ENCODE peak calls at places on chromosome 22, in four cellular contexts. One of them, this sample, is unnamed.

GRCh38 chr22:49093192-49093880 is 734.3 kb downstream of the BRD1 start:
- DNase-seq in K562: no peak
- DNase-seq in A549: no peak
- DNase-seq in HepG2: no peak
- DNase-seq in this sample: no peak

GRCh38 chr22:30605449-30606110 is 1.4 kb upstream of the TCN2 start:
- DNase-seq in K562: peak; percentile 77
- DNase-seq in A549: peak; percentile 69
- DNase-seq in HepG2: peak; percentile 44
- DNase-seq in this sample: peak; percentile 75

GRCh38 chr22:48403521-48403921 is 1424.2 kb downstream of the BRD1 start:
- DNase-seq in K562: no peak
- DNase-seq in A549: no peak
- DNase-seq in HepG2: no peak
- DNase-seq in this sample: no peak

GRCh38 chr22:36136988-36137387 is 23.6 kb downstream of the APOL3 start:
- DNase-seq in K562: no peak
- DNase-seq in A549: no peak
- DNase-seq in HepG2: no peak
- DNase-seq in this sample: no peak

GRCh38 chr22:48157676-48158075 is 1395.2 kb downstream of the TBC1D22A start:
- DNase-seq in K562: no peak
- DNase-seq in A549: no peak
- DNase-seq in HepG2: no peak
- DNase-seq in this sample: no peak

GRCh38 chr22:22460635-22461034 is 47.9 kb downstream of the ZNF280B start:
- DNase-seq in K562: peak; percentile 80
- DNase-seq in A549: peak; percentile 11
- DNase-seq in HepG2: peak; percentile 18
- DNase-seq in this sample: peak; percentile 47

GRCh38 chr22:42754658-42755057 is 34.0 kb upstream of the A4GALT start:
- DNase-seq in K562: peak; percentile 78
- DNase-seq in A549: peak; percentile 97
- DNase-seq in HepG2: peak; percentile 94
- DNase-seq in this sample: no peak

GRCh38 chr22:40678493-40679248 is 613 bp upstream of the MCHR1 start:
- DNase-seq in K562: no peak
- DNase-seq in A549: no peak
- DNase-seq in HepG2: peak; percentile 37
- DNase-seq in this sample: no peak

GRCh38 chr22:44994399-44995281 is 15.2 kb downstream of the PHF21B start:
- DNase-seq in K562: no peak
- DNase-seq in A549: no peak
- DNase-seq in HepG2: no peak
- DNase-seq in this sample: no peak

GRCh38 chr22:49475253-49475652 is 352.4 kb downstream of the BRD1 start:
- DNase-seq in K562: no peak
- DNase-seq in A549: no peak
- DNase-seq in HepG2: no peak
- DNase-seq in this sample: no peak

GRCh38 chr22:34243023-34243422 is 322.7 kb upstream of the LARGE1 start:
- DNase-seq in K562: no peak
- DNase-seq in A549: no peak
- DNase-seq in HepG2: no peak
- DNase-seq in this sample: no peak

GRCh38 chr22:20802922-20803553 is 29.1 kb downstream of the SERPIND1 start:
- DNase-seq in K562: no peak
- DNase-seq in A549: no peak
- DNase-seq in HepG2: no peak
- DNase-seq in this sample: no peak

GRCh38 chr22:32204211-32204855 is 540 bp downstream of the RFPL2 start:
- DNase-seq in K562: no peak
- DNase-seq in A549: peak; percentile 36
- DNase-seq in HepG2: peak; percentile 9
- DNase-seq in this sample: peak; percentile 63

GRCh38 chr22:39502789-39503464 is 837 bp downstream of the MIEF1 start:
- DNase-seq in K562: no peak
- DNase-seq in A549: no peak
- DNase-seq in HepG2: no peak
- DNase-seq in this sample: no peak

GRCh38 chr22:50329236-50329635 is 2.4 kb upstream of the DENND6B start:
- DNase-seq in K562: no peak
- DNase-seq in A549: no peak
- DNase-seq in HepG2: no peak
- DNase-seq in this sample: no peak

GRCh38 chr22:22872722-22873708 is 14.6 kb upstream of the IGLL5 start:
- DNase-seq in K562: no peak
- DNase-seq in A549: no peak
- DNase-seq in HepG2: no peak
- DNase-seq in this sample: no peak

GRCh38 chr22:36552300-36552699 is 23.3 kb upstream of the EIF3D start:
- DNase-seq in K562: no peak
- DNase-seq in A549: no peak
- DNase-seq in HepG2: no peak
- DNase-seq in this sample: no peak

GRCh38 chr22:27719033-27719341 is 82.6 kb downstream of the MN1 start:
- DNase-seq in K562: no peak
- DNase-seq in A549: no peak
- DNase-seq in HepG2: no peak
- DNase-seq in this sample: no peak

GRCh38 chr22:43540570-43540969 is 128.8 kb downstream of the MPPED1 start:
- DNase-seq in K562: no peak
- DNase-seq in A549: no peak
- DNase-seq in HepG2: no peak
- DNase-seq in this sample: no peak

GRCh38 chr22:35470903-35471321 is 69.7 kb upstream of the RASD2 start:
- DNase-seq in K562: peak; percentile 10
- DNase-seq in A549: peak; percentile 52
- DNase-seq in HepG2: peak; percentile 83
- DNase-seq in this sample: peak; percentile 36

GRCh38 chr22:49544286-49544685 is 283.4 kb downstream of the BRD1 start:
- DNase-seq in K562: no peak
- DNase-seq in A549: no peak
- DNase-seq in HepG2: no peak
- DNase-seq in this sample: no peak

GRCh38 chr22:40238425-40239344 is 61.0 kb downstream of the TNRC6B start:
- DNase-seq in K562: no peak
- DNase-seq in A549: peak; percentile 59
- DNase-seq in HepG2: no peak
- DNase-seq in this sample: peak; percentile 53

GRCh38 chr22:39520874-39521857 is 804 bp downstream of the ATF4 start:
- DNase-seq in K562: peak; percentile 84
- DNase-seq in A549: peak; percentile 72
- DNase-seq in HepG2: no peak
- DNase-seq in this sample: peak; percentile 76

GRCh38 chr22:32232447-32232846 is 22.7 kb downstream of the SLC5A4 start:
- DNase-seq in K562: no peak
- DNase-seq in A549: no peak
- DNase-seq in HepG2: no peak
- DNase-seq in this sample: no peak

GRCh38 chr22:27405672-27406388 is 395.7 kb downstream of the MN1 start:
- DNase-seq in K562: peak; percentile 43
- DNase-seq in A549: peak; percentile 48
- DNase-seq in HepG2: peak; percentile 16
- DNase-seq in this sample: peak; percentile 72

GRCh38 chr22:38946771-38947170 is 10.6 kb upstream of the APOBEC3A start:
- DNase-seq in K562: no peak
- DNase-seq in A549: no peak
- DNase-seq in HepG2: no peak
- DNase-seq in this sample: no peak

GRCh38 chr22:31844941-31845340 is 91.1 kb downstream of the DEPDC5 start:
- DNase-seq in K562: no peak
- DNase-seq in A549: no peak
- DNase-seq in HepG2: no peak
- DNase-seq in this sample: no peak

GRCh38 chr22:35604671-35605457 is 12.3 kb downstream of the MB start:
- DNase-seq in K562: peak; percentile 11
- DNase-seq in A549: no peak
- DNase-seq in HepG2: no peak
- DNase-seq in this sample: no peak

GRCh38 chr22:42820075-42820763 is 36.9 kb downstream of the ARFGAP3 start:
- DNase-seq in K562: peak; percentile 37
- DNase-seq in A549: no peak
- DNase-seq in HepG2: no peak
- DNase-seq in this sample: peak; percentile 78

GRCh38 chr22:27801197-27801615 is 350 bp downstream of the MN1 start:
- DNase-seq in K562: peak; percentile 9
- DNase-seq in A549: peak; percentile 30
- DNase-seq in HepG2: no peak
- DNase-seq in this sample: peak; percentile 70

GRCh38 chr22:40641269-40641668 is 4.8 kb upstream of the MRTFA start:
- DNase-seq in K562: peak; percentile 76
- DNase-seq in A549: peak; percentile 44
- DNase-seq in HepG2: no peak
- DNase-seq in this sample: no peak

GRCh38 chr22:36012332-36012731 is 16.3 kb downstream of the RBFOX2 start:
- DNase-seq in K562: no peak
- DNase-seq in A549: no peak
- DNase-seq in HepG2: no peak
- DNase-seq in this sample: no peak

GRCh38 chr22:38230108-38230825 is 28.5 kb downstream of the MAFF start:
- DNase-seq in K562: peak; percentile 22
- DNase-seq in A549: peak; percentile 60
- DNase-seq in HepG2: peak; percentile 20
- DNase-seq in this sample: peak; percentile 73

GRCh38 chr22:45376009-45376408 is 37.4 kb downstream of the SMC1B start:
- DNase-seq in K562: no peak
- DNase-seq in A549: no peak
- DNase-seq in HepG2: no peak
- DNase-seq in this sample: no peak

GRCh38 chr22:24827305-24827704 is 21.3 kb downstream of the SGSM1 start:
- DNase-seq in K562: no peak
- DNase-seq in A549: no peak
- DNase-seq in HepG2: no peak
- DNase-seq in this sample: no peak

GRCh38 chr22:27512283-27512761 is 289.2 kb downstream of the MN1 start:
- DNase-seq in K562: no peak
- DNase-seq in A549: peak; percentile 16
- DNase-seq in HepG2: no peak
- DNase-seq in this sample: no peak

GRCh38 chr22:25764270-25765015 is 22.5 kb downstream of the MYO18B start:
- DNase-seq in K562: no peak
- DNase-seq in A549: no peak
- DNase-seq in HepG2: no peak
- DNase-seq in this sample: peak; percentile 85

GRCh38 chr22:31619611-31620300 is 42.3 kb downstream of the PISD start:
- DNase-seq in K562: no peak
- DNase-seq in A549: no peak
- DNase-seq in HepG2: no peak
- DNase-seq in this sample: no peak

GRCh38 chr22:47012589-47013365 is 250.3 kb downstream of the TBC1D22A start:
- DNase-seq in K562: peak; percentile 4
- DNase-seq in A549: no peak
- DNase-seq in HepG2: peak; percentile 15
- DNase-seq in this sample: peak; percentile 50
- H3K27ac ChIP-seq in K562: no peak overlapping the region
- H3K27ac ChIP-seq in A549: no peak overlapping the region
- H3K27ac ChIP-seq in HepG2: no peak overlapping the region
- H3K27ac ChIP-seq in this sample: no peak overlapping the region

GRCh38 chr22:28855355-28856094 is 27.8 kb upstream of the ZNRF3 start:
- DNase-seq in K562: peak; percentile 70
- DNase-seq in A549: peak; percentile 71
- DNase-seq in HepG2: peak; percentile 70
- DNase-seq in this sample: peak; percentile 85
- TF ChIP-seq JUNB in K562: no peak
- TF ChIP-seq JUNB in A549: no peak
- TF ChIP-seq JUNB in HepG2: no peak
- TF ChIP-seq JUNB in this sample: no peak

GRCh38 chr22:19109198-19110063 is 12.8 kb downstream of the DGCR2 start:
- DNase-seq in K562: peak; percentile 95
- DNase-seq in A549: peak; percentile 22
- DNase-seq in HepG2: peak; percentile 79
- DNase-seq in this sample: no peak

GRCh38 chr22:19111584-19111983 is 10.6 kb downstream of the DGCR2 start:
- DNase-seq in K562: no peak
- DNase-seq in A549: no peak
- DNase-seq in HepG2: no peak
- DNase-seq in this sample: no peak

GRCh38 chr22:19108807-19109197 is 13.4 kb downstream of the DGCR2 start:
- DNase-seq in K562: peak; percentile 60
- DNase-seq in A549: no peak
- DNase-seq in HepG2: no peak
- DNase-seq in this sample: no peak

GRCh38 chr22:19111140-19111539 is 11.1 kb downstream of the DGCR2 start:
- DNase-seq in K562: no peak
- DNase-seq in A549: no peak
- DNase-seq in HepG2: no peak
- DNase-seq in this sample: peak; percentile 60

GRCh38 chr22:19110064-19110458 is 12.2 kb downstream of the DGCR2 start:
- DNase-seq in K562: peak; percentile 66
- DNase-seq in A549: no peak
- DNase-seq in HepG2: no peak
- DNase-seq in this sample: peak; percentile 41
- H3K4me3 ChIP-seq in K562: peak overlapping the region; percentile 14
- H3K4me3 ChIP-seq in A549: no peak overlapping the region
- H3K4me3 ChIP-seq in HepG2: no peak overlapping the region
- H3K4me3 ChIP-seq in this sample: no peak overlapping the region

GRCh38 chr22:18033204-18033998 is 9.0 kb upstream of the MICAL3 start:
- DNase-seq in K562: no peak
- DNase-seq in A549: no peak
- DNase-seq in HepG2: no peak
- DNase-seq in this sample: no peak

GRCh38 chr22:18029686-18030267 is 5.4 kb upstream of the MICAL3 start:
- DNase-seq in K562: no peak
- DNase-seq in A549: no peak
- DNase-seq in HepG2: no peak
- DNase-seq in this sample: no peak

GRCh38 chr22:18034076-18034475 is 9.7 kb upstream of the MICAL3 start:
- DNase-seq in K562: no peak
- DNase-seq in A549: no peak
- DNase-seq in HepG2: no peak
- DNase-seq in this sample: no peak

GRCh38 chr22:18031670-18032454 is 7.5 kb upstream of the MICAL3 start:
- DNase-seq in K562: no peak
- DNase-seq in A549: peak; percentile 80
- DNase-seq in HepG2: no peak
- DNase-seq in this sample: no peak

DNA sequence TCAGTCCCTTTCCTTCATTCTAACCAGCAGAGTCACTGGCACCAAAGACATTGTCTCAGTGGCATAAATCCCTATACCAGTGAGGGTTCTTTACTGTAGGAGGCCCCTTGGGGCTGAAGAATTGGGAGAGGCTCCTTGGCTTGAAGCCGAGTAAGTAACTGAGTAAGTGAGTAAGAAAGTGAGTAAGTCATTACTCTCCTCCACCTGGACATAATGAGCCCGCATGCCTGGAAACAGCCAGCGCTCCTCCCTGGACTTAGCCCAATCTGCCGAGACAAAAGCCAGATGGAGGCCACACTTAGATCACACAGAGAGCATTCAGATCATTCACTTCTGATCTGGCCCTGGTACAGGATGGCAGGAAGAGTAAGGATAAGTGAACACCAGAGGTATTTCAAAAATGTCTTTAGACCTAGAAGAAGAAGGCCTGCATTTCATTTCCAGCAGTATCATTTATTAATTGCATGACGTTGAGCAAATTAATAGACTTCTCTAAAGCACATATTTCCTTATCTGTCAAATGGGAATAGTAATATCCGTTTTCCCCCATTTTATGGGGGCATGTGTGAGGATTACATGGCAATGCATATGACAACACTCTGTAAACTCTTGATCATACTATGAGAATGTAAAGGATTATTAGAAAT is 8.2 kb upstream of the MICAL3 start:
- DNase-seq in K562: no peak
- DNase-seq in A549: peak; percentile 48
- DNase-seq in HepG2: no peak
- DNase-seq in this sample: no peak
- H3K27ac ChIP-seq in K562: no peak overlapping the region
- H3K27ac ChIP-seq in A549: peak overlapping the region; percentile 85
- H3K27ac ChIP-seq in HepG2: no peak overlapping the region
- H3K27ac ChIP-seq in this sample: no peak overlapping the region

This sample was measured in GM23338.